ENCODE peak calls at places on chromosomes 13 and 19, in ten cellular contexts. A is tibial nerve, G is keratinocyte, D is spleen, H is IMR-90, T is colonic mucosa, Q is K562, B is cardiac muscle cell, J is suprapubic skin, K is brain microvascular endothelial cell. Z is an unnamed sample.

GRCh38 chr19:7540761-7541480 is 5.4 kb downstream of the PNPLA6 start:
- DNase-seq in A (no peak), B (peak; percentile 19), D (no peak), G (no peak), J (no peak), Q (peak; percentile 86), K (no peak), H (peak; percentile 65), T (no peak), Z (no peak)

GRCh38 chr19:18489627-18490184 is 32.2 kb downstream of the ELL start:
- DNase-seq in D (no peak), J (no peak), K (no peak), H (no peak), T (no peak), Q (no peak), A (no peak), G (no peak), B (no peak), Z (no peak)

GRCh38 chr19:2129022-2129421 is 22.3 kb downstream of the AP3D1 start:
- DNase-seq in G (no peak), J (no peak), D (no peak), B (no peak), H (no peak), T (no peak), K (no peak), A (no peak), Q (no peak), Z (no peak)

GRCh38 chr13:94305463-94305862 is 174.0 kb downstream of the DCT start:
- DNase-seq in A (peak; percentile 39), G (peak; percentile 57), H (peak; percentile 90), Q (no peak), J (no peak), T (no peak), B (peak; percentile 85), D (no peak), K (peak; percentile 76), Z (no peak)

GRCh38 chr13:21925720-21926119 is 254.8 kb downstream of the FGF9 start:
- DNase-seq in A (no peak), D (no peak), K (no peak), G (no peak), T (no peak), J (no peak), H (no peak), Q (no peak), B (no peak), Z (no peak)

GRCh38 chr13:76380436-76381065 is 505.7 kb downstream of the KCTD12 start:
- DNase-seq in H (peak; percentile 0), G (no peak), K (no peak), T (no peak), Q (no peak), B (peak; percentile 84), D (no peak), J (no peak), A (no peak), Z (no peak)

GRCh38 chr13:105165449-105166125 is 1369.9 kb downstream of the EFNB2 start:
- DNase-seq in G (no peak), B (no peak), A (no peak), H (no peak), T (peak; percentile 19), Q (no peak), J (no peak), D (no peak), K (no peak), Z (no peak)

GRCh38 chr19:5621945-5622464 is 571 bp downstream of the SAFB2 start:
- DNase-seq in H (no peak), J (peak; percentile 77), A (no peak), D (no peak), B (no peak), T (peak; percentile 56), K (no peak), G (no peak), Q (peak; percentile 37), Z (no peak)

GRCh38 chr19:34287676-34288140 is 33.4 kb downstream of the GARRE1 start:
- DNase-seq in J (no peak), H (no peak), D (no peak), G (no peak), T (no peak), K (no peak), A (no peak), B (no peak), Q (no peak), Z (no peak)

GRCh38 chr19:16096281-16096855 is 15.3 kb upstream of the RAB8A start:
- DNase-seq in D (no peak), Q (no peak), T (no peak), B (no peak), H (no peak), K (no peak), A (no peak), J (no peak), G (no peak), Z (peak; percentile 81)

GRCh38 chr13:72726721-72727416 is 560 bp downstream of the MZT1 start:
- DNase-seq in A (no peak), Q (peak; percentile 51), D (peak; percentile 93), G (no peak), J (peak; percentile 77), T (peak; percentile 69), H (no peak), B (peak; percentile 17), K (peak; percentile 13), Z (peak; percentile 66)

GRCh38 chr13:112883241-112883945 is 85.6 kb upstream of the MCF2L start:
- DNase-seq in J (no peak), Q (no peak), B (no peak), H (no peak), A (no peak), D (no peak), G (no peak), T (no peak), K (no peak), Z (no peak)

GRCh38 chr19:821976-822773 is 420 bp upstream of the PLPPR3 start:
- DNase-seq in A (no peak), Q (peak; percentile 66), T (no peak), G (no peak), J (no peak), H (no peak), B (no peak), D (no peak), K (no peak), Z (no peak)

GRCh38 chr13:45473627-45474026 is 8.9 kb downstream of the COG3 start:
- DNase-seq in T (no peak), J (no peak), H (no peak), A (no peak), B (no peak), G (no peak), Q (peak; percentile 6), K (peak; percentile 7), D (no peak), Z (peak; percentile 69)

GRCh38 chr19:12938536-12939291 is at the start of gene CALR:
- DNase-seq in Q (no peak), A (no peak), B (peak; percentile 45), H (no peak), K (no peak), G (no peak), T (peak; percentile 46), D (no peak), J (no peak), Z (peak; percentile 53)

GRCh38 chr13:30908416-30908980 is 2.4 kb downstream of the MEDAG start:
- DNase-seq in A (peak; percentile 55), T (no peak), B (peak; percentile 92), D (no peak), J (no peak), Q (no peak), H (peak; percentile 22), G (no peak), K (no peak), Z (no peak)
- H3K4me3 ChIP-seq in A (no peak overlapping the region), T (no peak overlapping the region), B (no peak overlapping the region), D (no peak overlapping the region), J (peak overlapping the region; percentile 54), Q (no peak overlapping the region), H (no peak overlapping the region), G (no peak overlapping the region), K (peak overlapping the region; percentile 72), Z (no peak overlapping the region)

GRCh38 chr13:33352520-33352919 is 67.0 kb upstream of the STARD13 start:
- DNase-seq in Q (no peak), A (no peak), J (no peak), H (no peak), T (no peak), G (no peak), D (no peak), B (no peak), K (no peak), Z (no peak)

GRCh38 chr13:33352023-33352422 is 66.5 kb upstream of the STARD13 start:
- DNase-seq in J (no peak), T (no peak), A (no peak), K (no peak), H (no peak), G (no peak), Q (no peak), B (no peak), D (no peak), Z (no peak)

GRCh38 chr13:33353210-33353609 is 67.7 kb upstream of the STARD13 start:
- DNase-seq in K (no peak), H (no peak), B (no peak), D (peak; percentile 83), A (peak; percentile 78), T (peak; percentile 51), G (no peak), J (peak; percentile 77), Q (no peak), Z (peak; percentile 35)

GRCh38 chr13:33353646-33354045 is 68.1 kb upstream of the STARD13 start:
- DNase-seq in D (no peak), K (no peak), G (no peak), J (no peak), T (no peak), A (no peak), B (no peak), Q (no peak), H (no peak), Z (no peak)

GRCh38 chr13:33355470-33355869 is 69.9 kb upstream of the STARD13 start:
- DNase-seq in T (no peak), G (no peak), K (no peak), B (peak; percentile 85), J (no peak), H (peak; percentile 55), D (no peak), A (peak; percentile 50), Q (no peak), Z (no peak)
- H3K27ac ChIP-seq in T (no peak overlapping the region), G (no peak overlapping the region), K (no peak overlapping the region), B (no peak overlapping the region), J (peak overlapping the region; percentile 41), H (peak overlapping the region; percentile 23), D (no peak overlapping the region), A (no peak overlapping the region), Q (no peak overlapping the region), Z (no peak overlapping the region)

GRCh38 chr13:73765651-73766384 is 368.4 kb downstream of the KLF12 start:
- DNase-seq in A (peak; percentile 66), G (no peak), Q (no peak), H (peak; percentile 58), T (peak; percentile 91), K (peak; percentile 70), B (peak; percentile 91), J (peak; percentile 65), D (peak; percentile 88), Z (peak; percentile 94)
- TF ChIP-seq CTCF in A (no peak), G (no peak), Q (no peak), H (no peak), T (no peak), K (no peak), B (no peak), J (no peak), D (no peak), Z (no peak)

DNA sequence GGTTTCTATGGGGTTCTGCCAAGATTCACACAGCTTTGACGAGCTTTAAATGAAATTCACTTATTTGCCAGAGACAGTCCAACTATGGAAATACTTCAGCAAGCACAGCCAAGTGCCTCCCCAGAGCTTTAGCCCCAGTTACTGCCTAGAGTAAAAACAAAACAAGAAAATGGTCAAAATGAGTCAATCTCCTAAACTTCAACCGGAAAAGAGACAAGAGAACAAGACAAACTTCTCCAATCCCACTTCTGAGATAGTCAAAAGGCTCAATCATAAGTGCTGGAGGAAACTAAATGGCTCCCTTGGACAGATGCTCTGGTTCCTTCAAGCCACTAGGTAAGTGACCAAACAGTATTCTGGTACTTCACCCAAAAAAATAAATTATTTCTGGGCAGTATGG is 65.8 kb downstream of the KATNAL1 start:
- DNase-seq in H (no peak), T (no peak), Q (no peak), K (no peak), A (peak; percentile 12), J (no peak), B (peak; percentile 48), D (no peak), G (no peak), Z (no peak)
- H3K4me3 ChIP-seq in H (no peak overlapping the region), T (no peak overlapping the region), Q (no peak overlapping the region), K (no peak overlapping the region), A (no peak overlapping the region), J (no peak overlapping the region), B (no peak overlapping the region), D (no peak overlapping the region), G (no peak overlapping the region), Z (no peak overlapping the region)